ENCODE peak calls at places on chromosome 20, in nine cellular contexts. One of them, this sample, is unnamed.

GRCh38 chr20:52484438-52484837 is 292.9 kb upstream of the ZFP64 start:
- DNase-seq in HTR-8/SVneo: no peak
- DNase-seq in ACHN: no peak
- DNase-seq in amygdala: no peak
- DNase-seq in T-helper 2 cell: no peak
- DNase-seq in GM10248: no peak
- DNase-seq in CD4-positive, alpha-beta T cell: no peak
- DNase-seq in M059J: peak
- DNase-seq in occipital lobe: no peak
- DNase-seq in this sample: peak

GRCh38 chr20:38073307-38074010 is 39.9 kb downstream of the RPRD1B start:
- DNase-seq in M059J: peak
- DNase-seq in CD4-positive, alpha-beta T cell: no peak
- DNase-seq in ACHN: peak
- DNase-seq in occipital lobe: no peak
- DNase-seq in T-helper 2 cell: no peak
- DNase-seq in amygdala: no peak
- DNase-seq in GM10248: peak
- DNase-seq in HTR-8/SVneo: peak
- DNase-seq in this sample: peak

GRCh38 chr20:19921349-19921793 is 95.8 kb upstream of the NAA20 start:
- DNase-seq in HTR-8/SVneo: no peak
- DNase-seq in GM10248: no peak
- DNase-seq in T-helper 2 cell: no peak
- DNase-seq in occipital lobe: no peak
- DNase-seq in amygdala: no peak
- DNase-seq in ACHN: no peak
- DNase-seq in M059J: no peak
- DNase-seq in CD4-positive, alpha-beta T cell: no peak
- DNase-seq in this sample: no peak

GRCh38 chr20:11305406-11305805 is 612.3 kb upstream of the BTBD3 start:
- DNase-seq in amygdala: no peak
- DNase-seq in occipital lobe: no peak
- DNase-seq in M059J: peak
- DNase-seq in GM10248: no peak
- DNase-seq in CD4-positive, alpha-beta T cell: no peak
- DNase-seq in HTR-8/SVneo: no peak
- DNase-seq in ACHN: no peak
- DNase-seq in T-helper 2 cell: no peak
- DNase-seq in this sample: no peak

GRCh38 chr20:59159822-59160740 is 3.5 kb upstream of the ZNF831 start:
- DNase-seq in CD4-positive, alpha-beta T cell: no peak
- DNase-seq in ACHN: no peak
- DNase-seq in GM10248: no peak
- DNase-seq in T-helper 2 cell: no peak
- DNase-seq in amygdala: no peak
- DNase-seq in M059J: no peak
- DNase-seq in HTR-8/SVneo: no peak
- DNase-seq in occipital lobe: no peak
- DNase-seq in this sample: no peak

GRCh38 chr20:59190509-59190908 is 26.9 kb downstream of the ZNF831 start:
- DNase-seq in T-helper 2 cell: no peak
- DNase-seq in M059J: peak
- DNase-seq in occipital lobe: no peak
- DNase-seq in HTR-8/SVneo: no peak
- DNase-seq in ACHN: no peak
- DNase-seq in amygdala: no peak
- DNase-seq in GM10248: no peak
- DNase-seq in CD4-positive, alpha-beta T cell: no peak
- DNase-seq in this sample: no peak

GRCh38 chr20:50798650-50799049 is 3.8 kb downstream of the BCAS4 start:
- DNase-seq in amygdala: no peak
- DNase-seq in M059J: no peak
- DNase-seq in T-helper 2 cell: no peak
- DNase-seq in HTR-8/SVneo: no peak
- DNase-seq in GM10248: no peak
- DNase-seq in CD4-positive, alpha-beta T cell: no peak
- DNase-seq in ACHN: no peak
- DNase-seq in occipital lobe: no peak
- DNase-seq in this sample: peak

GRCh38 chr20:25197173-25197869 is 1.8 kb downstream of the ENTPD6 start:
- DNase-seq in GM10248: peak
- DNase-seq in amygdala: no peak
- DNase-seq in T-helper 2 cell: no peak
- DNase-seq in CD4-positive, alpha-beta T cell: no peak
- DNase-seq in occipital lobe: no peak
- DNase-seq in HTR-8/SVneo: no peak
- DNase-seq in ACHN: no peak
- DNase-seq in M059J: no peak
- DNase-seq in this sample: no peak

GRCh38 chr20:46681032-46681854 is 8.0 kb downstream of the TP53RK start:
- DNase-seq in CD4-positive, alpha-beta T cell: peak
- DNase-seq in GM10248: peak
- DNase-seq in ACHN: peak
- DNase-seq in M059J: peak
- DNase-seq in T-helper 2 cell: peak
- DNase-seq in occipital lobe: peak
- DNase-seq in HTR-8/SVneo: peak
- DNase-seq in amygdala: no peak
- DNase-seq in this sample: peak

GRCh38 chr20:1280421-1281102 is 14.5 kb downstream of the SNPH start:
- DNase-seq in CD4-positive, alpha-beta T cell: no peak
- DNase-seq in occipital lobe: no peak
- DNase-seq in M059J: peak
- DNase-seq in HTR-8/SVneo: no peak
- DNase-seq in amygdala: no peak
- DNase-seq in T-helper 2 cell: no peak
- DNase-seq in GM10248: no peak
- DNase-seq in ACHN: peak
- DNase-seq in this sample: no peak

GRCh38 chr20:4371623-4372246 is 350.0 kb upstream of the PRND start:
- DNase-seq in M059J: no peak
- DNase-seq in amygdala: no peak
- DNase-seq in HTR-8/SVneo: no peak
- DNase-seq in ACHN: no peak
- DNase-seq in T-helper 2 cell: no peak
- DNase-seq in GM10248: no peak
- DNase-seq in occipital lobe: no peak
- DNase-seq in CD4-positive, alpha-beta T cell: no peak
- DNase-seq in this sample: no peak

GRCh38 chr20:51014797-51015722 is 7.8 kb downstream of the KCNG1 start:
- DNase-seq in CD4-positive, alpha-beta T cell: no peak
- DNase-seq in occipital lobe: no peak
- DNase-seq in M059J: peak
- DNase-seq in HTR-8/SVneo: peak
- DNase-seq in T-helper 2 cell: no peak
- DNase-seq in amygdala: no peak
- DNase-seq in GM10248: peak
- DNase-seq in ACHN: peak
- DNase-seq in this sample: peak

GRCh38 chr20:5282561-5282960 is 34.2 kb downstream of the PROKR2 start:
- DNase-seq in HTR-8/SVneo: no peak
- DNase-seq in T-helper 2 cell: no peak
- DNase-seq in GM10248: no peak
- DNase-seq in M059J: no peak
- DNase-seq in occipital lobe: no peak
- DNase-seq in CD4-positive, alpha-beta T cell: no peak
- DNase-seq in amygdala: no peak
- DNase-seq in ACHN: no peak
- DNase-seq in this sample: no peak

GRCh38 chr20:10673176-10673830 is 496 bp downstream of the JAG1 start:
- DNase-seq in GM10248: peak
- DNase-seq in CD4-positive, alpha-beta T cell: no peak
- DNase-seq in occipital lobe: peak
- DNase-seq in M059J: peak
- DNase-seq in T-helper 2 cell: no peak
- DNase-seq in amygdala: no peak
- DNase-seq in ACHN: peak
- DNase-seq in HTR-8/SVneo: peak
- DNase-seq in this sample: peak

GRCh38 chr20:10527781-10528180 is 92.7 kb downstream of the SLX4IP start:
- DNase-seq in occipital lobe: no peak
- DNase-seq in HTR-8/SVneo: no peak
- DNase-seq in T-helper 2 cell: no peak
- DNase-seq in M059J: no peak
- DNase-seq in ACHN: no peak
- DNase-seq in amygdala: no peak
- DNase-seq in GM10248: no peak
- DNase-seq in CD4-positive, alpha-beta T cell: no peak
- DNase-seq in this sample: no peak

GRCh38 chr20:43914697-43915208 is at the start of gene TOX2:
- DNase-seq in amygdala: no peak
- DNase-seq in HTR-8/SVneo: peak
- DNase-seq in ACHN: peak
- DNase-seq in GM10248: peak
- DNase-seq in occipital lobe: no peak
- DNase-seq in CD4-positive, alpha-beta T cell: peak
- DNase-seq in M059J: peak
- DNase-seq in T-helper 2 cell: no peak
- DNase-seq in this sample: peak

This sample was measured in HFFc6.